ENCODE peak calls at places on chromosomes 16 and 17, in nine cellular contexts. P is A549, X is suprapubic skin, W is adrenal gland, O is endothelial cell of umbilical vein, B is heart left ventricle, D is right lobe of liver, E is lower leg skin, I is IMR-90. K is an unnamed sample.

GRCh38 chr17:28712037-28712704 is 483 bp upstream of the PROCA1 start:
- DNase-seq in E (peak; percentile 92), B (peak; percentile 83), I (no peak), O (no peak), D (peak; percentile 70), X (no peak), P (no peak), W (no peak), K (peak; percentile 19)

GRCh38 chr17:37187262-37187661 is 188.5 kb upstream of the C17orf78 start:
- DNase-seq in W (no peak), O (no peak), D (no peak), X (no peak), B (no peak), P (no peak), I (peak; percentile 49), E (no peak), K (no peak)

GRCh38 chr17:27224526-27225315 is 69.2 kb upstream of the WSB1 start:
- DNase-seq in E (no peak), I (no peak), X (no peak), O (no peak), B (no peak), P (no peak), D (no peak), W (no peak), K (no peak)

GRCh38 chr17:77504652-77505459 is 364.1 kb downstream of the SEC14L1 start:
- DNase-seq in W (no peak), B (no peak), I (no peak), X (no peak), E (peak; percentile 82), P (no peak), O (no peak), D (peak; percentile 21), K (no peak)

GRCh38 chr17:75721463-75722011 is 278 bp downstream of the ITGB4 start:
- DNase-seq in I (no peak), E (no peak), W (no peak), B (no peak), O (no peak), X (no peak), D (no peak), P (peak; percentile 76), K (peak; percentile 29)

GRCh38 chr17:2303278-2304188 is at the start of the genes SMG6 and SRR:
- DNase-seq in W (peak; percentile 87), X (peak; percentile 94), P (peak; percentile 95), I (peak; percentile 75), B (peak; percentile 96), D (peak; percentile 94), E (peak; percentile 98), O (peak; percentile 88), K (peak; percentile 92)

GRCh38 chr17:50550661-50551432 is 3.9 kb downstream of the SPATA20 start:
- DNase-seq in B (peak; percentile 87), O (peak; percentile 73), X (no peak), D (peak; percentile 91), W (peak; percentile 93), I (peak; percentile 85), E (peak; percentile 94), P (peak; percentile 84), K (peak; percentile 87)

GRCh38 chr16:9364721-9365693 is 273.6 kb downstream of the HAPSTR1 start:
- DNase-seq in O (no peak), X (peak; percentile 84), I (no peak), D (peak; percentile 87), W (peak; percentile 95), B (no peak), P (no peak), E (peak; percentile 97), K (peak; percentile 98)

GRCh38 chr17:17435323-17435722 is 41.5 kb upstream of the MED9 start:
- DNase-seq in B (no peak), P (peak; percentile 35), W (no peak), E (peak; percentile 79), X (no peak), O (peak; percentile 45), I (peak; percentile 99), D (no peak), K (no peak)

GRCh38 chr16:51870460-51870859 is 676.5 kb downstream of the TOX3 start:
- DNase-seq in B (no peak), D (no peak), P (no peak), W (no peak), E (no peak), O (no peak), I (no peak), X (no peak), K (no peak)

GRCh38 chr16:30934827-30935557 is 11.6 kb downstream of the FBXL19 start:
- DNase-seq in I (peak; percentile 55), D (no peak), B (no peak), P (peak; percentile 45), W (peak; percentile 74), O (peak; percentile 56), X (no peak), E (peak; percentile 88), K (peak; percentile 52)

GRCh38 chr17:29929006-29929543 is 953 bp downstream of the SSH2 start:
- DNase-seq in X (no peak), O (peak; percentile 92), D (no peak), P (no peak), B (no peak), E (no peak), W (peak; percentile 28), I (no peak), K (peak; percentile 34)

GRCh38 chr17:71423871-71424546 is 696.8 kb upstream of the SOX9 start:
- DNase-seq in O (no peak), P (no peak), I (peak; percentile 76), X (no peak), W (no peak), B (no peak), D (no peak), E (no peak), K (no peak)

GRCh38 chr17:27430882-27431491 is 25.3 kb upstream of the KSR1 start:
- DNase-seq in I (peak; percentile 51), W (peak; percentile 64), D (no peak), B (no peak), X (no peak), O (peak; percentile 74), E (no peak), P (peak; percentile 45), K (peak; percentile 35)

DNA sequence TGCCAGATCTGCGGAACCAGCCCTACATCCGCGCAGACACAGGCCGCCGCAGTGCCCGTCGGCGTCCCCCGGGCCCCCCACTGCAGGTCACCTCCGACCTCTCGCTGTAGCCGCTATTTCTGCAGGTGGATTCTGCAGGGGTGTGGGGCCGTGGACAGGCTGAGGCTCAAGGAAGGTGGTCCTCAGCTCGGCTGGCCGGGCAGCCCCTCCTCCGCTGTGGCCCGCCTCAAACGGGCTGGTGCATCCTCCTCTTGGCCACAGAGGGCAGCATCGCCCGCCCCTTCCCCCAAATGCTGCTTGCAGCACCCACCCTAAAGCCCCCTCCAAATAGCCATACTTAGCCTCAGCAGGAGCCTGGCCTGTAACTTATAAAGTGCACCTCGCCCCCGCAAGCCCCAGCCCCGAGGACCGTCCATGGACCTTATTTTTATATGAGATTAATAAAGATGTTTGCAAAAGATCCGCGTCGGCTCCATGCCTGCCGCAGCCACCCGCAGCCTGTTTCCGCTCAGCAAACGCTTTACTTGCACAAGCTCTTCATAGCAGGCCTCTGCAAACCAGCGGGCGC is 14.9 kb downstream of the SPATA32 start:
- DNase-seq in I (peak; percentile 14), P (peak; percentile 74), O (peak; percentile 34), B (no peak), X (no peak), D (no peak), E (no peak), W (no peak), K (peak; percentile 48)
- TF ChIP-seq CTCF in I (peak; percentile 42), P (peak; percentile 57), O (peak; percentile 30), B (peak; percentile 43), X (peak; percentile 38), D (no peak), E (no peak), W (peak; percentile 31), K (peak; percentile 25)

GRCh38 chr17:45310380-45311324 is 6.2 kb downstream of the MAP3K14 start:
- DNase-seq in E (no peak), I (no peak), O (no peak), W (peak; percentile 71), P (no peak), B (no peak), D (peak; percentile 85), X (no peak), K (peak; percentile 86)

GRCh38 chr17:45312477-45313418 is 4.1 kb downstream of the MAP3K14 start:
- DNase-seq in P (no peak), X (no peak), B (no peak), O (no peak), I (no peak), D (no peak), W (no peak), E (no peak), K (no peak)

GRCh38 chr17:45313419-45313771 is 3.4 kb downstream of the MAP3K14 start:
- DNase-seq in D (peak; percentile 67), B (no peak), E (no peak), P (no peak), I (no peak), O (no peak), W (no peak), X (no peak), K (no peak)

GRCh38 chr17:45311406-45311761 is 5.4 kb downstream of the MAP3K14 start:
- DNase-seq in W (no peak), B (no peak), D (no peak), O (no peak), E (no peak), P (no peak), X (no peak), I (no peak), K (no peak)

GRCh38 chr17:45311762-45312476 is 4.9 kb downstream of the MAP3K14 start:
- DNase-seq in I (peak; percentile 63), X (no peak), P (peak; percentile 62), B (peak; percentile 74), E (no peak), D (peak; percentile 87), O (no peak), W (peak; percentile 84), K (peak; percentile 93)
- TF ChIP-seq POLR2A in I (no peak), X (no peak), P (no peak), B (no peak), E (no peak), D (peak; percentile 74), O (no peak), W (peak; percentile 57), K (peak; percentile 57)

GRCh38 chr17:62101519-62101918 is 36.4 kb upstream of the MED13 start:
- DNase-seq in O (no peak), W (no peak), D (no peak), B (no peak), P (no peak), X (peak; percentile 0), E (peak; percentile 31), I (no peak), K (no peak)
- H3K4me3 ChIP-seq in O (no peak overlapping the region), W (no peak overlapping the region), D (no peak overlapping the region), B (no peak overlapping the region), P (no peak overlapping the region), X (no peak overlapping the region), E (no peak overlapping the region), I (no peak overlapping the region), K (no peak overlapping the region)

DNA sequence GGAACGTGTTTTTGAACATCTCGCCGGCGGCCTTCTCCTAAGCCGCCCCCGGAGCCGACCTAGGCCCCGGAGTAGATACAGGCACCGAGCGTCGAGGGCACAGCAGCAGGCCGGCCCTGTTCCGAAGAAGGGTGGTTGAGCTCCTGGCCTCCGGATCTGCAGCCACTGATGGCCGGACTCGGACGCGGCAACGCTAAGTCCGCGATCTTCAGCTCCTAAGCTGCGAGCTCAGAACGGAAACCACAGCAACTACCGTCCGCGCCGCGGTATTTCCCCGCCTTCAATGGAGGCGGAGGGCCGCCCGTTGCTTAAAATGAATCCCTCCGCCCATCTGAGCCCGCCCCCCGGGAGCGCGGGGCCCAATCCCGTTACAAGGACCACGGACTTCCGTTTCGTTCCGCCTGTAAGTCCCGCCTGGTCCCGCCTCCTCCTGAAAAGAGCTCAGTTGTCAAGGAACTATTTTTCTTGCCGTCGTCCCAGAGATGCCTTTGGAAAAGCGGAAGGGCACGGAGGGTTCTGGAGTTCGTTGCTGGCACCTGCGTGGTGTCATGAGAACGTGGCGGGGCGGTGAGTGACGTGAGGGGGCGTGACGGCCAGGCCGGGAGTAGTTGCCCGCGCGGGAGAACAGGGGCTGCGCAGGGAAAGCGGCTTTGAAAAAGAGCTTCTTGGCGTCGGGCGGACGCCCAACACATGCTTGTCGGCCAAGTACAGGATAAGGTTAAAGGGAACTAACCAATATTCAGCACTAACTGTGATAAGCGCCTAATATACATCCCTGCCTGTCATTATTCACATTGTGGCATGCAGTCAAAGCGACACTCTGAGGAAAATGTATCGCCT is at the start of gene CFAP20:
- DNase-seq in B (peak; percentile 98), O (peak; percentile 100), W (peak; percentile 99), I (peak; percentile 100), E (peak; percentile 100), D (peak; percentile 99), X (peak; percentile 99), P (peak; percentile 91), K (peak; percentile 99)
- TF ChIP-seq CTCF in B (no peak), O (no peak), W (no peak), I (no peak), E (no peak), D (no peak), X (no peak), P (no peak), K (no peak)